ENCODE peak calls at places on chromosomes 12 and 14, in four cellular contexts. One of them, this sample, is unnamed.

GRCh38 chr14:75982724-75983358 is 1.0 kb upstream of the TGFB3 start:
- DNase-seq in astrocyte: no peak
- DNase-seq in vagina: peak
- DNase-seq in aorta: peak
- DNase-seq in this sample: peak

GRCh38 chr12:42090899-42091298 is 53.8 kb downstream of the GXYLT1 start:
- DNase-seq in vagina: no peak
- DNase-seq in aorta: no peak
- DNase-seq in astrocyte: peak
- DNase-seq in this sample: peak

GRCh38 chr14:50045837-50046236 is 70.5 kb downstream of the VCPKMT start:
- DNase-seq in vagina: no peak
- DNase-seq in aorta: no peak
- DNase-seq in astrocyte: no peak
- DNase-seq in this sample: no peak

GRCh38 chr12:69644516-69644915 is 33.8 kb upstream of the LRRC10 start:
- DNase-seq in astrocyte: no peak
- DNase-seq in vagina: no peak
- DNase-seq in aorta: no peak
- DNase-seq in this sample: no peak

GRCh38 chr12:48681416-48681737 is 661 bp downstream of the KANSL2 start:
- DNase-seq in vagina: peak
- DNase-seq in aorta: no peak
- DNase-seq in astrocyte: no peak
- DNase-seq in this sample: peak

GRCh38 chr12:131912526-131913274 is 16.4 kb upstream of the PUS1 start:
- DNase-seq in astrocyte: peak
- DNase-seq in vagina: no peak
- DNase-seq in aorta: peak
- DNase-seq in this sample: peak

GRCh38 chr12:130485291-130486145 is 147.8 kb downstream of the PIWIL1 start:
- DNase-seq in vagina: no peak
- DNase-seq in aorta: no peak
- DNase-seq in astrocyte: no peak
- DNase-seq in this sample: no peak

GRCh38 chr12:43444940-43445564 is 107.0 kb downstream of the ADAMTS20 start:
- DNase-seq in aorta: peak
- DNase-seq in vagina: no peak
- DNase-seq in astrocyte: peak
- DNase-seq in this sample: peak

GRCh38 chr12:124928912-124929530 is 14.6 kb upstream of the UBC start:
- DNase-seq in vagina: peak
- DNase-seq in aorta: peak
- DNase-seq in astrocyte: no peak
- DNase-seq in this sample: no peak
- H3K4me3 ChIP-seq in vagina: no peak
- H3K4me3 ChIP-seq in aorta: no peak
- H3K4me3 ChIP-seq in astrocyte: no peak
- H3K4me3 ChIP-seq in this sample: no peak

DNA sequence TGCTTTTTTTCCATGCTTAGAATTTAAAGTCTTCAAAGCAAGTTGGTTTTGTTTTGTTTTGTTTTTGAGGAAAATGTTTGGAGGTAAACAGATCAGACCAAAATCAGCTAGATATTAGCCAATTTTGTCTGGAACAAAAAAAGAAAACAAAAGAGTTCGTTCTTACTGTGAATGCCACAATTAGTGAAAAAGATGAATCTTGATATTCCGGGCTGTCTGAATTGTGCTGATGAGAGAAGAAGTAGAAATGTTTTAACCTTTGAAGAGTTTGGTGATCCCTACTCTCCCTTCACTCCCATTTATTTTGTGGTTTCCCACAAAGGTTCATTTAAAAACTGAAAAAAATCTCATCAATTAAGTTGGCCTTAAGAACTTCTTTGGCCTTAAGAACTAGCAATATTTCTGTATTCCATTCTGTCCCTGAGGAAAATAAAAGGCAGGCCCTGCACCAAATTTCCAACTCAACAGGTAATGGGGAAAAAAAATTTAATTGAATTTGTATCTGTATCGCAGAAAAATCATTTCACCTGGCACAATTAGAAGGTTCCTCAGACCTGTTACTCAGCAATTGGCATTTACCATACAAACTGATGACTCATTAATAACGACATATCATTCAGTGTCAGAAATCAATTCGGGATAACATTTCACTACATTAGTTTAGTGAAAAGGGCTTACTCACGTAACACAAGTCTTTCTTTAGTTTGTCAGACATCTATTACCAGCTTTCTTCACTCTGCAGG is 562 bp upstream of the GLIPR1L2 start:
- DNase-seq in vagina: no peak
- DNase-seq in astrocyte: no peak
- DNase-seq in aorta: no peak
- DNase-seq in this sample: no peak
- H3K4me3 ChIP-seq in vagina: peak
- H3K4me3 ChIP-seq in astrocyte: peak
- H3K4me3 ChIP-seq in aorta: peak
- H3K4me3 ChIP-seq in this sample: peak

DNA sequence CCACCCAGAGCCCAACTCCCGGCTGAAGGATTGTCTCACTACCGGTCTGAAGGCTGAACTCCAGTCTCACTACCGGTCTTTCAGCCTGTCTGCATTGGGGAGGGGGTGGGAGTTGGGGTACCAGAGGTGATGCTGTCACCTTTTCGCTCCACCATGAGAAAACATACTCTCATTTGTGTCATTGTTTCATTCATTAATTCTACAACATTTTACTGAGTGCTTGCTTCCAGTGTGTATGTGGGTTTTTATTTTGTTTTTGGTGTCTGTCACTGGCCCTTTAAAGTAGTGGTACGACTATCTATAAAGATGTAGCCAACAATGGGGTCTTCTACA is 524 bp upstream of the CDK4 start:
- DNase-seq in aorta: no peak
- DNase-seq in astrocyte: no peak
- DNase-seq in vagina: no peak
- DNase-seq in this sample: no peak
- H3K4me3 ChIP-seq in aorta: no peak
- H3K4me3 ChIP-seq in astrocyte: peak
- H3K4me3 ChIP-seq in vagina: peak
- H3K4me3 ChIP-seq in this sample: peak

GRCh38 chr14:68680541-68681051 is 112.3 kb downstream of the ZFP36L1 start:
- DNase-seq in vagina: no peak
- DNase-seq in aorta: peak
- DNase-seq in astrocyte: peak
- DNase-seq in this sample: peak

GRCh38 chr14:68684466-68685418 is 108.1 kb downstream of the ZFP36L1 start:
- DNase-seq in aorta: no peak
- DNase-seq in vagina: no peak
- DNase-seq in astrocyte: no peak
- DNase-seq in this sample: no peak

GRCh38 chr14:68681256-68681655 is 111.6 kb downstream of the ZFP36L1 start:
- DNase-seq in astrocyte: no peak
- DNase-seq in aorta: no peak
- DNase-seq in vagina: no peak
- DNase-seq in this sample: no peak

GRCh38 chr14:68683326-68683725 is 109.5 kb downstream of the ZFP36L1 start:
- DNase-seq in astrocyte: peak
- DNase-seq in aorta: peak
- DNase-seq in vagina: no peak
- DNase-seq in this sample: peak

GRCh38 chr14:68682166-68683103 is 110.4 kb downstream of the ZFP36L1 start:
- DNase-seq in vagina: no peak
- DNase-seq in astrocyte: peak
- DNase-seq in aorta: peak
- DNase-seq in this sample: peak
- H3K4me3 ChIP-seq in vagina: no peak
- H3K4me3 ChIP-seq in astrocyte: no peak
- H3K4me3 ChIP-seq in aorta: no peak
- H3K4me3 ChIP-seq in this sample: no peak

GRCh38 chr14:105486974-105487448 is 325 bp downstream of the CRIP1 start:
- DNase-seq in aorta: peak
- DNase-seq in astrocyte: no peak
- DNase-seq in vagina: no peak
- DNase-seq in this sample: peak

GRCh38 chr14:105484069-105484996 is 2.4 kb upstream of the CRIP1 start:
- DNase-seq in astrocyte: no peak
- DNase-seq in aorta: peak
- DNase-seq in vagina: no peak
- DNase-seq in this sample: peak

GRCh38 chr14:105484997-105485393 is 1.7 kb upstream of the CRIP1 start:
- DNase-seq in vagina: no peak
- DNase-seq in aorta: no peak
- DNase-seq in astrocyte: no peak
- DNase-seq in this sample: no peak

GRCh38 chr14:105486333-105486973 is at the start of gene CRIP1:
- DNase-seq in aorta: no peak
- DNase-seq in astrocyte: no peak
- DNase-seq in vagina: no peak
- DNase-seq in this sample: no peak

GRCh38 chr14:105485720-105486332 is 860 bp upstream of the CRIP1 start:
- DNase-seq in astrocyte: no peak
- DNase-seq in vagina: no peak
- DNase-seq in aorta: no peak
- DNase-seq in this sample: no peak
- H3K4me3 ChIP-seq in astrocyte: no peak
- H3K4me3 ChIP-seq in vagina: peak
- H3K4me3 ChIP-seq in aorta: no peak
- H3K4me3 ChIP-seq in this sample: no peak

DNA sequence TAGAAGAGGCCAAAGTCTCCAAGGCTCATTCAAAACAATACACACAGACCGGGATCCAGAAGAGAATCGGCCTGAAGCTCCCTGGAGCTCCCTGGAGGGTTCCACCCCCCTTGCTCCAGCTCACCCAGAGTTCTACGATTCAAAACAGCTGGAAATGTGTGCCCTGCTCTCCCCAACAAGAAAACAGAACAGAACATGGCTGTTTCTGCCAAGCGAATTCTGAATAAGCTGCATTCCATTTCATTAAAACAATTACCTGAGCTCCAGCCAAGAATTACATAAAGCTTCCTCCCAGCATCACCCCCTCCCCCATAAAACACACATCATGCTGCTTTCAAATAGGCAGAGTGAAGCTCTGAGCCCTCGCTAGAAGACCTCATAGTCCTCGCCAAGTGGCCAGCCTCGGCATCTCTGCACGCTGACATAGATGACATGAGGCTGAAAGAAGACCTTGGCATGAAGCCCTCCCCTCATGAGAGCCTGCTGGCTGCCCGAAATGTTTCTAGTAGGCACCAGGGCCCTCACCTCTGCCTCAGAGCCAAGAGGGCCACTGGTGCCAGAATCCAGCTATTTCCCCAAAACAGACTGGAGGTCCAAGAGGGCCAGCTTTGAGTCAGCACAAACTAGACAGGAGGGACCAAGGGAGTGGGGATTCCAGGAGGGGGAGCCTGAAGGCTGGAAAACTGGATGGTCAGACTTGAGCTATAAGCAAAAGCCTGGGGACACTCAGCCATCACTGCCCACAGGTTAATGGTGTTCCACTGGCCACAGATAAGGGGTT is 8.3 kb downstream of the PXN start:
- DNase-seq in vagina: no peak
- DNase-seq in astrocyte: peak
- DNase-seq in aorta: peak
- DNase-seq in this sample: peak
- H3K4me3 ChIP-seq in vagina: no peak
- H3K4me3 ChIP-seq in astrocyte: peak
- H3K4me3 ChIP-seq in aorta: no peak
- H3K4me3 ChIP-seq in this sample: peak

GRCh38 chr12:96026331-96026730 is 9.1 kb downstream of the LTA4H start:
- DNase-seq in astrocyte: no peak
- DNase-seq in vagina: no peak
- DNase-seq in aorta: no peak
- DNase-seq in this sample: no peak
- H3K4me3 ChIP-seq in astrocyte: no peak
- H3K4me3 ChIP-seq in vagina: no peak
- H3K4me3 ChIP-seq in aorta: no peak
- H3K4me3 ChIP-seq in this sample: no peak

DNA sequence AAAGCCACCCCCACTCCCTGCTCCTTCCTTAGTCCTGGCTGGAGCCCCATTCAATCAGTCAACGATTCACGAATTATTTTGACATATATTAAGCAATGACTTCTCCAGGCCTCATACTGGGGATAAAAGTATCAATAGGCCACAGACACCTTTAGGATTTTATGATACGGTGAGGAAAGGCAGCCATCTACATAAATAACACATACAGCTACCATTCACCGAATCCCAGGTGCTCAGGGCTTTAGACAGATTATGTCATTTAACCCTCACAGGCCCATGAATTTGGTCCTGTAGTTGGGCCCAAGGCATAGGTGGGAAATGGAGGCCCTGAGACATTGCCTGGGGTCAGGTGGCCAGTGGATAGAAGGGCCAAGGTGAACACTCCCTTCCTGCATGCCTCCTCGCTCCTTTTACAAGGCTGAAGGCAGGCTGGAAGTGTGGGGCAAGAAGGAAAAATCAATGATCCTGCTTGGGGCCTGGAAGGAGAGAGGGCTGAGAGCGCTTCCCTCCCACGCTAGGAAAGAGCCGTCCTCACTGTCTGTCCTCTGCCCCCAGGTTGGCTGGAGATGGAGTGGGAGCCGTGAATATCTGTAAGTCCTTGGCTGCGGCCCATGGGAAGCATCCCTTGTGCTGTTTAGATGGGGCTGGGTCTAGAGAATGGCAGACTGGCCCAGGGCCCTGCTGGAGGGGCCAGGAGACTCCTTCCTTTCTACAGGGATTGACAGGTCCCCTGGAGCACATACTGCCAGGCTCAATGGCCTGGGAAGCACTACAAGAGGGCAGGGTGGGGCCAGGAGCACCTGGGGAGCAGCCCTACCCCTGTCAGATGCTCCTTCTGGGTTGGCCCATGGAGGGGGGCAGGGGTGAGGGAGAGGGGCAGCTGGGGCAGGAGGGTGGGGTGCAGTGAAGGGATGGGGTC is 14.8 kb downstream of the KRT7 start:
- DNase-seq in vagina: no peak
- DNase-seq in aorta: no peak
- DNase-seq in astrocyte: no peak
- DNase-seq in this sample: no peak
- H3K4me3 ChIP-seq in vagina: no peak
- H3K4me3 ChIP-seq in aorta: no peak
- H3K4me3 ChIP-seq in astrocyte: no peak
- H3K4me3 ChIP-seq in this sample: no peak

This sample was measured in AG10803.